ENCODE peak calls at places on chromosomes 7 and 10, in four cellular contexts. O, H, S and W are unnamed samples.

GRCh38 chr10:3324572-3324971 is 152.0 kb upstream of the PITRM1 start:
- DNase-seq in O (no peak), H (no peak), S (no peak), W (no peak)

GRCh38 chr10:1280436-1281401 is 224.5 kb downstream of the WDR37 start:
- DNase-seq in O (no peak), H (no peak), S (no peak), W (no peak)

GRCh38 chr7:47534322-47535032 is 47.4 kb downstream of the TNS3 start:
- DNase-seq in O (peak), H (no peak), S (no peak), W (no peak)

GRCh38 chr7:5276611-5277010 is 6.1 kb upstream of the SLC29A4 start:
- DNase-seq in O (no peak), H (no peak), S (no peak), W (no peak)

GRCh38 chr7:5218564-5219360 is 28.7 kb downstream of the WIPI2 start:
- DNase-seq in O (peak), H (no peak), S (peak), W (no peak)

GRCh38 chr7:80284848-80285247 is 150.2 kb downstream of the GNAI1 start:
- DNase-seq in O (no peak), H (no peak), S (no peak), W (peak)

GRCh38 chr7:66627151-66627681 is 1.5 kb upstream of the KCTD7 start:
- DNase-seq in O (no peak), H (no peak), S (no peak), W (no peak)

GRCh38 chr10:19961076-19961811 is 145.0 kb downstream of the PLXDC2 start:
- DNase-seq in O (no peak), H (no peak), S (no peak), W (no peak)

GRCh38 chr7:1289681-1290261 is 57.1 kb downstream of the UNCX start:
- DNase-seq in O (peak), H (no peak), S (peak), W (no peak)

GRCh38 chr10:88347597-88348304 is 235.4 kb downstream of the RNLS start:
- DNase-seq in O (no peak), H (no peak), S (no peak), W (no peak)

GRCh38 chr7:82841828-82842227 is 320.9 kb downstream of the PCLO start:
- DNase-seq in O (no peak), H (no peak), S (no peak), W (peak)

GRCh38 chr10:31602541-31603244 is 283.7 kb downstream of the ZEB1 start:
- DNase-seq in O (peak), H (peak), S (peak), W (peak)

GRCh38 chr10:82377608-82378007 is 502.6 kb downstream of the NRG3 start:
- DNase-seq in O (no peak), H (no peak), S (no peak), W (no peak)

GRCh38 chr7:73822319-73823173 is 8.2 kb upstream of the CLDN4 start:
- DNase-seq in O (peak), H (no peak), S (peak), W (peak)

GRCh38 chr7:398888-399287 is 108.9 kb downstream of the FOXL3 start:
- DNase-seq in O (no peak), H (no peak), S (no peak), W (no peak)

GRCh38 chr7:21051865-21052264 is 265.2 kb upstream of the SP8 start:
- DNase-seq in O (no peak), H (no peak), S (no peak), W (no peak)

GRCh38 chr7:134996097-134996550 is 9.8 kb downstream of the AGBL3 start:
- DNase-seq in O (no peak), H (no peak), S (no peak), W (no peak)

GRCh38 chr10:88213206-88213605 is 349.8 kb downstream of the PTEN start:
- DNase-seq in O (no peak), H (no peak), S (no peak), W (no peak)

GRCh38 chr10:86708068-86708782 is 39.9 kb downstream of the LDB3 start:
- DNase-seq in O (peak), H (no peak), S (peak), W (no peak)

GRCh38 chr7:30093351-30094019 is 41.3 kb upstream of the MTURN start:
- DNase-seq in O (no peak), H (no peak), S (no peak), W (peak)

GRCh38 chr10:122421054-122421625 is 33.3 kb upstream of the ARMS2 start:
- DNase-seq in O (no peak), H (no peak), S (no peak), W (peak)

GRCh38 chr7:64618785-64619456 is 47.0 kb upstream of the ZNF107 start:
- DNase-seq in O (no peak), H (no peak), S (no peak), W (peak)

GRCh38 chr10:588246-589165 is 101.0 kb downstream of the DIP2C start:
- DNase-seq in O (no peak), H (peak), S (peak), W (no peak)

GRCh38 chr10:6044651-6045599 is 17.2 kb downstream of the IL2RA start:
- DNase-seq in O (no peak), H (no peak), S (no peak), W (no peak)

GRCh38 chr10:126904807-126905686 is at the start of gene DOCK1:
- DNase-seq in O (peak), H (peak), S (peak), W (no peak)

GRCh38 chr7:48025630-48026029 is 3.3 kb downstream of the SUN3 start:
- DNase-seq in O (no peak), H (no peak), S (no peak), W (no peak)

GRCh38 chr7:4791738-4792536 is 16.5 kb downstream of the AP5Z1 start:
- DNase-seq in O (peak), H (peak), S (no peak), W (no peak)

GRCh38 chr10:873020-873419 is 58.5 kb downstream of the LARP4B start:
- DNase-seq in O (no peak), H (peak), S (no peak), W (no peak)

GRCh38 chr10:86756511-86757109 is at the start of gene BMPR1A:
- DNase-seq in O (no peak), H (peak), S (no peak), W (peak)

GRCh38 chr10:127937069-127937468 is 30.2 kb downstream of the PTPRE start:
- DNase-seq in O (no peak), H (no peak), S (no peak), W (no peak)

GRCh38 chr7:92754756-92755581 is 81.4 kb downstream of the CDK6 start:
- DNase-seq in O (no peak), H (no peak), S (no peak), W (no peak)

GRCh38 chr7:54802114-54802513 is 43.1 kb upstream of the SEC61G start:
- DNase-seq in O (no peak), H (no peak), S (no peak), W (no peak)

GRCh38 chr10:87691515-87692070 is 31.9 kb downstream of the PAPSS2 start:
- DNase-seq in O (no peak), H (no peak), S (no peak), W (no peak)

GRCh38 chr10:47379445-47379785 is 4.7 kb downstream of the ZNF488 start:
- DNase-seq in O (peak), H (peak), S (no peak), W (no peak)

GRCh38 chr7:14676896-14677295 is 225.7 kb downstream of the DGKB start:
- DNase-seq in O (no peak), H (no peak), S (no peak), W (no peak)

GRCh38 chr10:767211-767610 is 77.7 kb upstream of the DIP2C start:
- DNase-seq in O (no peak), H (no peak), S (no peak), W (no peak)

GRCh38 chr10:132449051-132449825 is 52.2 kb downstream of the PWWP2B start:
- DNase-seq in O (peak), H (no peak), S (peak), W (no peak)

GRCh38 chr10:1120146-1120695 is 64.0 kb downstream of the WDR37 start:
- DNase-seq in O (no peak), H (no peak), S (no peak), W (no peak)

GRCh38 chr7:47254081-47255006 is 327.6 kb downstream of the TNS3 start:
- DNase-seq in O (peak), H (peak), S (peak), W (no peak)

GRCh38 chr10:102604379-102604960 is 39.8 kb upstream of the TRIM8 start:
- DNase-seq in O (no peak), H (no peak), S (no peak), W (no peak)

GRCh38 chr10:102611514-102612095 is 32.7 kb upstream of the TRIM8 start:
- DNase-seq in O (no peak), H (no peak), S (no peak), W (no peak)

GRCh38 chr10:102610499-102610898 is 33.8 kb upstream of the TRIM8 start:
- DNase-seq in O (no peak), H (no peak), S (no peak), W (no peak)

GRCh38 chr10:102605712-102606111 is 38.6 kb upstream of the TRIM8 start:
- DNase-seq in O (no peak), H (no peak), S (no peak), W (no peak)

DNA sequence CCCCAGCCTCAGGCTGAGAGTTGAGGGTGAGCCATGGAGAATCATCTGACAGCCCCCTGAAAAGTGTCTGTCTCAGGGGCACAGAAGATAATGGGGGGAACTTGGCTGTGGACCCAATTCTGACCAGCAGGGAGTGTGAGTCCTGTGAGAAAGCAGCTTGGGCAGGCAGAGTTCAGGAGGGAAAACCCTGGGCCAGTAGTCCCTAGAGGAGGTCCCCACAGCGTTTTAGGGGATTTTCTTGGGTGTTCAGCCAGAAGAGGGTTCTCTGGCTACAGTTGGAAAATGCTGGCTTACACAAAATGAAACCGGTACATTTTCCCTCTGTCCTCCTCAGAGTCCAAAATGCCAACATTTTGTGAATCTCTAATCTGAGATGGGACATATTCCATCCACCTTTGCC is 35.8 kb upstream of the TRIM8 start:
- DNase-seq in O (no peak), H (no peak), S (no peak), W (no peak)
- TF ChIP-seq CTCF in O (no peak), H (no peak), S (no peak), W (no peak)

GRCh38 chr10:97940534-97940933 is 89.9 kb downstream of the CRTAC1 start:
- DNase-seq in O (peak), H (no peak), S (no peak), W (no peak)

GRCh38 chr10:97939446-97939990 is 89.9 kb downstream of the GOLGA7B start:
- DNase-seq in O (peak), H (no peak), S (no peak), W (no peak)

GRCh38 chr10:97937928-97938327 is 88.3 kb downstream of the GOLGA7B start:
- DNase-seq in O (peak), H (no peak), S (no peak), W (no peak)

GRCh38 chr10:97944772-97945171 is 85.6 kb downstream of the CRTAC1 start:
- DNase-seq in O (no peak), H (no peak), S (no peak), W (no peak)

DNA sequence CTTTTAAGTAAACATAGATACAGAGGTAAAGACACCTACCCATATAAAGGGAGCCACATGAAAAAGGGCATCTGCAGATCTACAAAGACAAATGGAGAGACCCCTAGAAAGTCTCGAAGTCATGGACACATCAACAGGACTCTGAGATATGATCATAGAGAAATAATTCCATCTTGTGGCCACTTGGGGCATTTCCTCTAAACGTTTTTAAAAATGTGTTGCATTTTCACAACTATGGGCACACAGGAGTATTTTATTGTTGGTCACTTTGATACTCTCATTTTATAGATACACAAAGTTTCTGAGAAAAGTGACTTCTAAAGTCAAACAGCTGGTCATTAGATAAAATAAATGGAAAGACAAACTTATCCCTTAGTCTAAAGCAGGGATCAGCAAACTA is 87.1 kb downstream of the CRTAC1 start:
- DNase-seq in O (no peak), H (no peak), S (no peak), W (no peak)
- TF ChIP-seq CTCF in O (no peak), H (no peak), S (no peak), W (no peak)

DNA sequence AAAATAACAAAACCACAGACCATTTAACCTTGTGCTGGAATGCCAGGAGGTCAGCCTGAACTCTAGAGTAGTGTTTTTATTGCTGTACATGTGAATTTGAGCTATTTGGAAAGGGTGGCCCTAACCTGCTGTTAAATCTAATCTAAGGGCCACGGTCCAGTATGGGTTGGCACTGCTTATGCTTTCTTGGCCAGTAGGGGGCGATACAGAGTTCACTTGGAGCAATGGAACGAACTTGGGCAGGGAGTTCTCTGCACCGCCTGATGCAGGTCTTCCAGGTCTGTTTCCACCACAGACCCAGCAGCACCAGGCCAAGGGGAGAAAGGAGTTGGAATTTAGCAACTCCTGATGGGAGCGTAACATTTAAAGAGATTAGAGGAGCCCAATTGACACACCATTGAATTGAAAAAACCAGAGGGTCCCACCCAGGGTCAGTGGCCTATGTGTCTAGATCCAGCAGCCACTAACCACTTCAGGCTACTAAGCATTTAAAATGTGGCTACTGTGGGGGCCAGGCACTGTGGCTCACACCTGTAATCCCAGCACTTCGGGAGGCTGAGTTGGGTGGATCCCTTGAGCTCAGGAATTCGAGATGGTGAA is 75.7 kb upstream of the EFCAB10 start:
- DNase-seq in O (no peak), H (no peak), S (no peak), W (no peak)
- TF ChIP-seq CTCF in O (peak), H (peak), S (peak), W (peak)

GRCh38 chr10:48983648-48984359 is 44.2 kb upstream of the LRRC18 start:
- DNase-seq in O (no peak), H (no peak), S (no peak), W (no peak)
- TF ChIP-seq CTCF in O (no peak), H (no peak), S (no peak), W (no peak)

DNA sequence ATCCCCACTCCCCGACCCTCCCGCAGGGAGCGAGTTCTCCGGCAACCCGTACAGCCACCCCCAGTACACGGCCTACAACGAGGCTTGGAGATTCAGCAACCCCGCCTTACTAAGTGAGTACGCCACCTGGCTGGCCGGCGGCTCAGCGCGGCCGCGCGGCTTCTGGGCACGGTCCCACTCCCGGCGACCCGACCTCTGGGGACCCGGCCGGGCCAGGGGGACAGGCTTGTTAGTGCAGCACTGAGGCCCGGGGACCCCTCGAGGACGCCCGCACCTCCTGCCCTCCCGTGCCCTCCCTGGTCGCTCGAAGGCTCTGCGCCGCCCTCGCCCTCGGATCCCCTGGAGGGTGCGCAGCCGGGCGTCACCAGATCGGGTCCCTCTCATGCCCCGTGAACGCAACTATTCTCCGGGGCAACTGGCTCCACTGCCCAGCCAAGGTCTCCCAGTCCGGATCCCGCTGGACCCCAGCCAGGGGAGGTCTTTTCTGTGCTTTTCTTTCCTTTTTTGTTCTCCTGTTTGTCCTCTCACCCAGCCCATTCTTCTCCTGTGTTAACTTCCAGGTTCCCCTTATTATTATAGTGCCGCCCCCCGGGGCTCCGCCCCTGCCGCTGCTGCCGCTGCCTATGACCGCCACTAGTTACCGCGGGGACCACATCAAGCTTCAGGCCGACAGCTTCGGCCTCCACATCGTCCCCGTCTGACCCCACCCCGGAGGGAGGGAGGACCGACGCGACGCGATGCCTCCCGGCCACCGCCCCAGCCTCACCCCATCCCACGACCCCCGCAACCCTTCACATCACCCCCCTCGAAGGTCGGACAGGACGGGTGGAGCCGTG is 81.8 kb downstream of the PAX2 start:
- DNase-seq in O (peak), H (no peak), S (peak), W (no peak)
- TF ChIP-seq CTCF in O (no peak), H (peak), S (no peak), W (no peak)

GRCh38 chr7:142379445-142379844 is 121.6 kb upstream of the PRSS58 start:
- DNase-seq in O (no peak), H (no peak), S (no peak), W (no peak)

GRCh38 chr7:142372727-142373126 is 114.9 kb upstream of the PRSS58 start:
- DNase-seq in O (no peak), H (no peak), S (no peak), W (no peak)

GRCh38 chr7:142376356-142376997 is 118.6 kb upstream of the PRSS58 start:
- DNase-seq in O (no peak), H (no peak), S (no peak), W (no peak)

GRCh38 chr7:142377567-142377966 is 119.7 kb upstream of the PRSS58 start:
- DNase-seq in O (no peak), H (no peak), S (no peak), W (no peak)

GRCh38 chr7:142375710-142376313 is 118.0 kb upstream of the PRSS58 start:
- DNase-seq in O (no peak), H (no peak), S (peak), W (no peak)
- TF ChIP-seq CTCF in O (no peak), H (no peak), S (peak), W (peak)

DNA sequence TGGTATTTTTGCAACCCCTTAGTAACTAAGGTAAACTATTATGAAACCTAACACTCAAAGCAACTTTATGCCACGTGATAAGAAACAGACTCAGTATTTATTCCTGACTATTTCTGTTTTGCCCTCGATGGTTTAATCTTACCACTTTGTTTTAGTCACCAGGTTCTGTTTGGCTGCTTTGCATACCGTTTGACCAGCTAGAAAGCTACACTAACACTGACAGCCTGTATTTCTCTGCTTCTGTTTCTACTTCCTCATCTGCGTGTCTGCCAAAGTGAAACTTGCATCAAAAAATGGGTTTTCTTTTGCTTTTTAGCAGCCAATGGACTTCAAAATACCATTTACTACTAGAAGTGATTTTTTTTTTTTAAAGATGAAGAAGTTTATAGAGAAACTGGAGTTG is 802.5 kb downstream of the GRM8 start:
- DNase-seq in O (no peak), H (no peak), S (no peak), W (no peak)
- TF ChIP-seq CTCF in O (no peak), H (no peak), S (no peak), W (no peak)

DNA sequence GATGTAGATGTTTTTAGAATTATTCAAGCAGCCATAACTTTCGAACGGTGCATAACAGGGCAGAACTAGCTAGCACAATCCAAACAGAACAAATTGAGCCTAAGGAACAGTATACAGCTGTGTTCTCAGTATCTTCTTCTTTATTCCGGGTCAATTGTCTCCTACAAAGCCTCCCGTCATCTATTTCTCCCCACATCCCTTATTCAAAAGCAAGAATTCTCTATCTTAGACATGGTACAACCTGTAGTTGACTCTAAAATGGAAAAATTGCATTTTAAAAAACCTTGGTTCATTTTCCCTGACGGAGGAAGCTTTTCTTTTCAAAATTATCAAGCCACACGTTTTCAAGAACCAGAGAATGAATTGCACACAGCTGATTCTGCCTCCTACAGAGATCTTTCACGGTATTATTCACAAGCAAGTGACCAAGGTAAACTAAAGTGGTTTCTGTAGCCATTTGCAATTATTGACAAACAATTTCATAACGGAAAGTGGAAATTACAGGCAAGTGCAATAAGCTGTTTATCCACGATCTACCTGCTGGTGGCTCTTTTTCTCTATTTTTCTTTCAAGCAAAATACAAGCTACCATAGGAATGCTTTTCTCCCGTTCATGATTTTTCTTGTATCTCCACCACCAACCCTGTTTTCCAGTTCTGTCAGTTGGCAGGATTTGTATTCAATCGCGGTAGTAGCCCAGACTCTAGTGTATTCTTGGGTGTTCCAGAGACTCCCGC is 2.3 kb downstream of the GRM8 start:
- DNase-seq in O (no peak), H (no peak), S (no peak), W (no peak)
- TF ChIP-seq CTCF in O (no peak), H (no peak), S (no peak), W (no peak)